ENCODE peak calls at places on chromosomes 7 and 10, in six cellular contexts. J is uterus, D is IMR-90, P is testis, V is adrenal gland, B is esophagus squamous epithelium. E is an unnamed sample.

GRCh38 chr10:78936412-78937342 is 132.1 kb upstream of the ZMIZ1 start:
- DNase-seq in V (no peak), B (no peak), P (no peak), D (no peak), J (no peak), E (no peak)

GRCh38 chr7:10128748-10129147 is 844.9 kb upstream of the PHF14 start:
- DNase-seq in D (no peak), B (no peak), V (no peak), J (no peak), P (peak; percentile 26), E (no peak)

GRCh38 chr7:116236020-116236630 is 25.8 kb downstream of the TES start:
- DNase-seq in D (peak; percentile 65), B (no peak), V (peak; percentile 71), P (peak; percentile 74), J (peak; percentile 70), E (no peak)

GRCh38 chr7:28662236-28662635 is 249.9 kb downstream of the CREB5 start:
- DNase-seq in P (no peak), V (no peak), D (no peak), J (no peak), B (no peak), E (no peak)

GRCh38 chr10:113059001-113059780 is 109.1 kb downstream of the TCF7L2 start:
- DNase-seq in J (peak; percentile 72), V (no peak), B (no peak), P (peak; percentile 88), D (peak; percentile 71), E (no peak)

GRCh38 chr10:104022020-104022419 is 55.1 kb downstream of the SLK start:
- DNase-seq in D (no peak), V (no peak), J (no peak), P (no peak), B (no peak), E (no peak)

GRCh38 chr10:43398939-43399871 is 9.8 kb downstream of the HNRNPF start:
- DNase-seq in V (peak; percentile 48), D (peak; percentile 72), B (no peak), P (no peak), J (no peak), E (no peak)

GRCh38 chr7:26369519-26370385 is 78.1 kb downstream of the SNX10 start:
- DNase-seq in P (peak; percentile 60), J (no peak), B (no peak), D (peak; percentile 43), V (peak; percentile 64), E (no peak)

GRCh38 chr10:78852856-78853255 is 215.9 kb upstream of the ZMIZ1 start:
- DNase-seq in B (no peak), P (peak; percentile 57), V (peak; percentile 70), D (peak; percentile 4), J (no peak), E (no peak)

GRCh38 chr7:37901890-37902524 is 14.6 kb downstream of the SFRP4 start:
- DNase-seq in D (peak; percentile 4), J (no peak), B (no peak), V (no peak), P (no peak), E (no peak)

GRCh38 chr10:28807760-28808613 is 130.7 kb downstream of the BAMBI start:
- DNase-seq in B (no peak), P (peak; percentile 33), V (peak; percentile 65), D (peak; percentile 34), J (peak; percentile 67), E (no peak)

GRCh38 chr7:149615690-149616270 is 118.2 kb upstream of the ZNF746 start:
- DNase-seq in P (no peak), V (no peak), B (no peak), J (no peak), D (no peak), E (no peak)

GRCh38 chr10:48242160-48242904 is 32.2 kb downstream of the FRMPD2 start:
- DNase-seq in P (no peak), V (peak; percentile 24), B (no peak), D (no peak), J (no peak), E (no peak)

DNA sequence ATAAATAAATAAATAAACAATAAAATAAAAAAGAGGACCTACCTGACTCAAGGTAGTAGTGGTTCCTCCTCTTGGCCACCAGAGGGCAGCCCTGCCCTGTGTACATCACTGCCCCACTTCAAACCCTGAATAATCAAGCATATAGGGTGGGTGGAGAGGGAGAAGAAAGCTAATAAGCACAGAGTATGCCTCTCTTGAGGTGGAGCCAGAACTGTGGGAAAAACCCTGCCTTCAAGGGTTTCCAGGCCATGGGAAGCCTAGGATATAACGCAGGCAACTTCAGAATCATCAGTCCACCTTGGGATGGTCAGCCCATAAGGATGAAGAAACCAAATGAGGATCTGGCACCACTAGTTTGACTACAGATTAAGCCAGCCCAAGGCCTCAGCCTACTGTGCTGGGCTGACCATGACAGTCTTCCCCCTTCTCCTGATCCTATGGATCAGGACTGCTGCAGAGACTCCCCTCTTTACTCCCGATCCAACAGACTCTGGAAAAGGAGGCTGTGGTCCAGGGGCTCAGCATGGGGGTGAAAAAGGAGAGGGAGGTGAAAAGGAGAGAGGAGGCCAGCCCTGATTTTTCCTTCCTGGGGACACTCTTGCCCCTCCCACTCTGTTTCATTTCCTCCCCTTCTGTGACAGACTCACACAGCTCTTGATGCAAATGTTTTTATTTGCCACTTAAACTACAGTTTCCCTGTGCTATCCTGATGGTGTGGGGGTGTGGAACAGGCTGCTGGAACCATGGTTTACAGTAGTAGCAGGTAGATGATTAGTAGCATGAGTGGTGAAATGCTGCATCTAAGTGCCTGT is 10.1 kb downstream of the AVPI1 start:
- DNase-seq in D (peak; percentile 63), B (no peak), V (no peak), J (peak; percentile 28), P (peak; percentile 36), E (peak; percentile 54)
- TF ChIP-seq POLR2A in D (no peak), B (no peak), V (no peak), J (no peak), P (no peak), E (peak; percentile 24)

DNA sequence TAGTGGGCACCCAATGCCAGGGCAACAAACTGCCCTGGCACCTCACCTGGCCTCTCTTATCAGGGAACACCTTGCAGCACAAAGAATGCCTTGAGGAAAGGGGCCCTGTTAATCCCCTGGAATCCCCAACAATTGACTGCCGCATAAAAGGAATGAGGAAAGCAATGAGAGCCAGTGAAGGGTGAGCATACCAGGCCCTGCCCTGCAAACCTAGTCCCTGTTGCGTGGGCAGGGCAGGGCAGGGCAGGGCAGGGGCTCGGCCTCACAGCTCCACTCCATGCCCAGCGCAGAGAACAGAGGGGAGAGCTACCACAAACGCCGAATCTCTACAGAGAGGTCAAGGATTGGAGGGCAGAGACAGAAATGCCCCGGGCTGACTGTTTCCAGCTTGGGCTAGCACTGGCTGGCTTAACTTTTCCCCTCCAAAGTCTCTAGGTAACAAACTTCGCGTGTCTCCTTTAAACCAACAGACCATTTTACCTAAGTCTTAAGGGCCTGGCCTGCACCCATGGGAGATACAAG is 1.1 kb downstream of the ANXA11 start:
- DNase-seq in B (no peak), J (no peak), V (no peak), P (no peak), D (no peak), E (no peak)
- TF ChIP-seq POLR2A in B (peak; percentile 76), J (peak; percentile 17), V (no peak), P (no peak), D (no peak), E (no peak)

DNA sequence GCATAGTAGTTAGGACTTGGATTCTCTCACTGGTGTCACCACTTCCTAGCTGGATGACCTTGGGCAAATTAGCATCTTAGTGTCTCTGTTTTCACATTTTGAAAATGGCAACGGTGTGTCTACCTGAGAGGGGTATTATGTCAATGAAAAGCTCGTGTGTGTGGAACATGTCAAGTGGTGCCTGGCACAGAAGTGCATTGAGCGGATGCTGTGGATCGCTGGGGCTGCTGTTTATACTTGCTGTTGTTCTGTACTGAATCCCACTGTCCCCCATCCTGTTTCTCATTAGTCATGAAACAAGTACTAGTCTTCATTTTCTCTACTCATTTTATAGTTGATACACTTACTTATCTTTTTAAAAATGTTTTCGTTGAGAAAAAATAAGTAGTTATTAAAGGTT is 26.1 kb downstream of the RBM33 start:
- DNase-seq in B (no peak), D (no peak), J (no peak), V (no peak), P (no peak), E (no peak)
- TF ChIP-seq POLR2A in B (no peak), D (no peak), J (no peak), V (no peak), P (no peak), E (no peak)

GRCh38 chr7:135508853-135509588 is 881 bp downstream of the CNOT4 start:
- DNase-seq in B (no peak), D (peak; percentile 20), J (no peak), V (peak; percentile 57), P (peak; percentile 52), E (no peak)

GRCh38 chr7:135509589-135509838 is 388 bp downstream of the CNOT4 start:
- DNase-seq in P (no peak), V (no peak), J (peak; percentile 14), D (peak; percentile 49), B (no peak), E (no peak)

GRCh38 chr7:135512135-135512887 is 2.4 kb upstream of the CNOT4 start:
- DNase-seq in J (no peak), V (no peak), B (no peak), P (peak; percentile 50), D (peak; percentile 52), E (no peak)

GRCh38 chr7:135510603-135511183 is 791 bp upstream of the CNOT4 start:
- DNase-seq in J (no peak), P (peak; percentile 49), D (peak; percentile 41), V (no peak), B (no peak), E (no peak)

GRCh38 chr7:135509839-135510602 is at the start of gene CNOT4:
- DNase-seq in D (peak; percentile 92), V (peak; percentile 98), J (peak; percentile 95), P (peak; percentile 97), B (peak; percentile 79), E (peak; percentile 86)
- TF ChIP-seq POLR2A in D (peak; percentile 93), V (peak; percentile 82), J (peak; percentile 55), P (peak; percentile 18), B (peak; percentile 68), E (peak; percentile 94)

DNA sequence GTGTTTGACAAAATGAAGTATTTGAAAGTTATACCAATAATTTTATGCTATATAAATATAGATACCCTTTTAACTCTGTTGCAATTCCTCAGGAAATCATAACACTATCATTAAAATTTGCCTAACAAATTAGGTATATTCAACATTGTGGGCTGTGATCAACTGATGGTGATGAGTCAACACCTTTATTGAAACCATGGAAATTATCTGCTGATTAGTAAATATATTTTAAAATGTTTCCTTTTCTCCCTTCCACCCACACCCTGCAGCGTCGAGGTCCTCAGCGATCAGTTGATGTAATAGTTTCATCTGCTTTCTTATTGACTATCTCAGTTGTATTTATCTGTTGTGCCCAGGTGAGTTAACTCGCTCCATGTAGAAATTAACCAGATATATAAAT is 143.9 kb downstream of the PHTF2 start:
- DNase-seq in J (no peak), P (no peak), V (no peak), D (no peak), B (no peak), E (no peak)
- TF ChIP-seq POLR2A in J (no peak), P (no peak), V (no peak), D (no peak), B (no peak), E (no peak)

E was measured in GM12892.